ENCODE peak calls at places on chromosomes 3 and 15, in eight cellular contexts. U, L, C, S, F, M, R and A are unnamed samples.

GRCh38 chr3:168165390-168166269 is 69.9 kb upstream of the GOLIM4 start:
- DNase-seq in M (no peak), R (peak; percentile 85), L (peak; percentile 85), S (peak; percentile 76), F (peak; percentile 85), C (peak; percentile 75), U (peak; percentile 85), A (no peak)

GRCh38 chr15:93382196-93382820 is 293.3 kb upstream of the RGMA start:
- DNase-seq in C (no peak), L (no peak), M (no peak), F (no peak), U (no peak), S (no peak), R (no peak), A (no peak)

GRCh38 chr3:45110185-45110833 is 35.9 kb downstream of the CDCP1 start:
- DNase-seq in R (peak; percentile 80), L (no peak), M (no peak), C (no peak), S (no peak), U (no peak), F (no peak), A (no peak)

GRCh38 chr3:114076711-114077110 is 20.2 kb downstream of the QTRT2 start:
- DNase-seq in M (no peak), R (no peak), U (no peak), L (no peak), S (no peak), C (no peak), F (no peak), A (no peak)

GRCh38 chr3:24494616-24495333 is at the start of gene THRB:
- DNase-seq in C (peak; percentile 90), L (peak; percentile 52), R (peak; percentile 77), M (peak; percentile 88), S (no peak), U (peak; percentile 72), F (peak; percentile 59), A (peak; percentile 75)

GRCh38 chr3:168616901-168617300 is 521.2 kb upstream of the GOLIM4 start:
- DNase-seq in M (no peak), U (no peak), F (no peak), C (no peak), R (no peak), L (no peak), S (no peak), A (no peak)

GRCh38 chr15:71011503-71012155 is 103.6 kb upstream of the THSD4 start:
- DNase-seq in U (peak; percentile 82), C (peak; percentile 41), R (no peak), S (peak; percentile 84), L (peak; percentile 79), F (peak; percentile 84), M (no peak), A (no peak)

GRCh38 chr15:92001307-92001706 is 147.8 kb downstream of the SLCO3A1 start:
- DNase-seq in L (no peak), M (no peak), C (peak; percentile 61), U (no peak), F (no peak), S (no peak), R (no peak), A (no peak)

DNA sequence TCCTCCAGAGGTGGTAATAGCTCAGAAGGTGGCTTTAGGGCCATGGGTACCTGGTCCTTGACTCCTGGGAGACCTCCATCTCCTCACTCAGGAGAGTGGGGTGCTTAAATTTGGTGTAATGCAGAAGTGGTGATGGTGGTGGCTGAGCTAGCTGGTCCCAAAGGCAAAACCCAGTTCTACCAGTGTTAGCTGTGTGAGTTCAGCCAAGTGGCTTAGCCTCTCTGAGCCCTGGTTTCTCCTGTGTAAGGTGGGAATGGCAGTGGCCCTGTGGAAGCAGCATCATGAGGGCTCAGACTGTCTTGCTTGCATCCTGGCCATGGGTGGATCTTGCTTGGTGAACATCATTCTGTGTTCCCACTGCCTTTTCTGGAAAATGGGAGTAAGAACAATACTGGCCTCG is 9.4 kb downstream of the SEMA3F start:
- DNase-seq in M (no peak), S (no peak), F (no peak), R (no peak), U (no peak), C (no peak), L (no peak), A (no peak)
- TF ChIP-seq CTCF in M (no peak), S (no peak), F (no peak), R (no peak), U (no peak), C (no peak), L (no peak), A (no peak)

DNA sequence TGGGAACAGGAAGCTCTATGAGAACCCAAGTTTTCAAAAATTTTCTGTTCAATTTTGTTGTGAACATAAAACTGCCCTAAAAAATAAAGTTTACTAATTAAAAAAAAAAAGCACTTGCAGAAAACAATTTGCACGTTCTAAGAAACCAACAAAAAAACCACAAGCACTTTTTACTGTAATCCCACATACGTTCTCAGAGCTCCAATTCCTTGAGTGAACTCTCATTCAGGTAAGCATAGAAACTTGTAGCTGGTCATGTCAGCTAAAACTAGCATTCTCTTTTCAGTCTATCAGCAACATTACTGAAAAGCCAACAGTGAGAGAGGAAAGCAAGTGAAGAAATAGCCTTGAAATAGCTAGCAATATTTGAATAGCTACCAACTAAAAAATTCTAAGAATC is 11.5 kb upstream of the TMF1 start:
- DNase-seq in F (no peak), R (no peak), M (no peak), U (no peak), L (no peak), S (no peak), C (no peak), A (no peak)
- H3K4me3 ChIP-seq in F (no peak overlapping the region), R (no peak overlapping the region), M (no peak overlapping the region), U (no peak overlapping the region), L (no peak overlapping the region), S (no peak overlapping the region), C (no peak overlapping the region), A (no peak overlapping the region)

GRCh38 chr15:72382146-72382545 is 6.3 kb upstream of the HEXA start:
- DNase-seq in S (no peak), R (no peak), F (peak; percentile 17), L (no peak), M (no peak), U (peak; percentile 29), C (no peak), A (no peak)
- TF ChIP-seq CTCF in S (peak; percentile 16), R (no peak), F (peak; percentile 16), L (peak; percentile 32), M (no peak), U (peak; percentile 35), C (peak; percentile 61), A (peak; percentile 21)

GRCh38 chr3:13283877-13284264 is 136.3 kb downstream of the NUP210 start:
- DNase-seq in F (no peak), M (no peak), L (no peak), R (no peak), U (no peak), C (no peak), S (no peak), A (no peak)

GRCh38 chr3:13285007-13285567 is 135.0 kb downstream of the NUP210 start:
- DNase-seq in S (no peak), U (no peak), R (peak; percentile 18), M (peak; percentile 14), F (no peak), C (no peak), L (no peak), A (no peak)

GRCh38 chr3:13282528-13282985 is 137.6 kb downstream of the NUP210 start:
- DNase-seq in S (no peak), L (no peak), F (no peak), M (no peak), U (peak; percentile 39), C (peak; percentile 81), R (no peak), A (no peak)

GRCh38 chr3:13281657-13282527 is 138.2 kb downstream of the NUP210 start:
- DNase-seq in L (no peak), U (peak; percentile 60), R (peak; percentile 60), M (peak; percentile 77), S (no peak), F (no peak), C (peak; percentile 82), A (peak; percentile 80)

GRCh38 chr3:13282986-13283876 is 136.9 kb downstream of the NUP210 start:
- DNase-seq in M (no peak), U (peak; percentile 63), C (peak; percentile 91), F (no peak), S (no peak), R (peak; percentile 25), L (no peak), A (no peak)
- H3K4me3 ChIP-seq in M (peak overlapping the region; percentile 72), U (peak overlapping the region; percentile 84), C (peak overlapping the region; percentile 73), F (no peak overlapping the region), S (no peak overlapping the region), R (peak overlapping the region; percentile 54), L (no peak overlapping the region), A (peak overlapping the region; percentile 61)

DNA sequence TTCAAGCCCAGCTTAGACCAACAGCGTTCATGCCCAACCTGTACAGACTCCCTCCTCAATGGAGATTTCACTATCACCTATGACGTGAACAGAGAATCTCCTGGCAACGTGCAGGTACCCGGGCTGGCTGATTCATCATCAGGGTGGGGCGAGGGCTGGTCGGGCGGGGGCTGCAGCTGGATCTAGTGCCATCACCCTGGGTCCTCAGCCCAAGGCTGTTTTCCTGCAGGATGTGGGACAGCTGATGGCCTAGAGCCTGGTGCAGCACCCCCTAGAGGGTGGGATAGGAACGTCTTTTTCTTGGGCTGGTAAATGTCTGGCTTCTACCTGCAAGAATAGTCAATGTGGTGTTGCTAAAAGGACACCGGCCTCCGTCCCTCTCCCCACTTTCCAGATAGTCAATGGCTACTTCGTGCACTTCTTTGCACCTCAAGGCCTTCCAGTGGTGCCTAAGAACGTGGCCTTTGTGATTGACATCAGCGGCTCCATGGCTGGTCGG is 4.4 kb downstream of the ITIH3 start:
- DNase-seq in C (peak; percentile 92), U (peak; percentile 76), R (no peak), M (no peak), L (no peak), S (no peak), F (no peak), A (no peak)
- TF ChIP-seq CTCF in C (peak; percentile 85), U (peak; percentile 80), R (no peak), M (peak; percentile 45), L (peak; percentile 41), S (peak; percentile 23), F (peak; percentile 50), A (peak; percentile 47)

GRCh38 chr15:66389098-66389858 is 2.6 kb downstream of the MAP2K1 start:
- DNase-seq in F (no peak), S (no peak), R (peak; percentile 59), U (no peak), L (no peak), M (no peak), C (no peak), A (no peak)

GRCh38 chr15:66390670-66391069 is 4.0 kb downstream of the MAP2K1 start:
- DNase-seq in R (peak; percentile 68), L (peak; percentile 15), M (no peak), S (no peak), F (no peak), C (no peak), U (peak; percentile 60), A (no peak)

GRCh38 chr15:66388057-66388363 is 1.3 kb downstream of the MAP2K1 start:
- DNase-seq in M (no peak), R (no peak), U (no peak), L (no peak), S (no peak), C (no peak), F (no peak), A (no peak)

GRCh38 chr15:66388576-66388975 is 1.9 kb downstream of the MAP2K1 start:
- DNase-seq in S (no peak), C (no peak), F (no peak), U (no peak), L (no peak), M (no peak), R (no peak), A (no peak)

GRCh38 chr15:66389859-66390382 is 3.2 kb downstream of the MAP2K1 start:
- DNase-seq in R (no peak), C (no peak), L (no peak), U (peak; percentile 48), F (no peak), M (no peak), S (peak; percentile 12), A (no peak)
- H3K4me3 ChIP-seq in R (no peak overlapping the region), C (peak overlapping the region; percentile 83), L (no peak overlapping the region), U (peak overlapping the region; percentile 41), F (no peak overlapping the region), M (no peak overlapping the region), S (no peak overlapping the region), A (no peak overlapping the region)